ENCODE peak calls at places on chromosomes 16 and 17, in four cellular contexts. M is hepatocyte; H is iPS-NIHi11; B is stimulated activated naive CD8-positive, alpha-beta T cell treated with anti-CD3 and anti-CD28 coated beads, Interleukin-15, Interleukin-2, amounts not matched to agents 100 U/mL and 50 U/mL, for 24 hours. F is an unnamed sample.

GRCh38 chr17:42252528-42253172 is 23.5 kb downstream of the STAT5B start:
- DNase-seq in M (no peak), B (no peak), H (no peak), F (no peak)

GRCh38 chr17:79003661-79004411 is 5.7 kb downstream of the CANT1 start:
- DNase-seq in B (no peak), M (no peak), H (peak; percentile 41), F (no peak)

GRCh38 chr17:40556884-40557414 is 8.3 kb downstream of the CCR7 start:
- DNase-seq in B (no peak), M (no peak), H (no peak), F (no peak)

GRCh38 chr16:85051710-85052082 is 24.1 kb downstream of the KIAA0513 start:
- DNase-seq in H (no peak), B (no peak), M (no peak), F (no peak)

GRCh38 chr17:18234853-18235380 is 9.5 kb downstream of the LLGL1 start:
- DNase-seq in H (no peak), B (no peak), M (no peak), F (no peak)

GRCh38 chr17:38743556-38744171 is 4.5 kb downstream of the PCGF2 start:
- DNase-seq in M (peak; percentile 22), B (no peak), H (peak; percentile 63), F (no peak)

GRCh38 chr16:71230122-71230845 is at the start of gene HYDIN:
- DNase-seq in B (peak; percentile 22), H (peak; percentile 97), M (peak; percentile 92), F (peak; percentile 15)

GRCh38 chr16:70576431-70577255 is 53.0 kb downstream of the SF3B3 start:
- DNase-seq in H (no peak), B (no peak), M (peak; percentile 70), F (peak; percentile 28)

GRCh38 chr17:40326832-40327199 is 17.8 kb downstream of the RARA start:
- DNase-seq in B (no peak), H (no peak), M (no peak), F (no peak)

GRCh38 chr17:68296217-68297140 is 5.2 kb downstream of the ARSG start:
- DNase-seq in H (no peak), B (peak; percentile 43), M (no peak), F (no peak)

GRCh38 chr17:51118330-51119195 is 2.1 kb downstream of the SPAG9 start:
- DNase-seq in M (peak; percentile 58), H (no peak), B (no peak), F (peak; percentile 77)

GRCh38 chr16:29808219-29808900 is 2.0 kb downstream of the MAZ start:
- DNase-seq in H (no peak), B (no peak), M (no peak), F (no peak)

GRCh38 chr17:80092959-80093358 is 8.4 kb upstream of the GAA start:
- DNase-seq in H (no peak), M (no peak), B (no peak), F (no peak)

GRCh38 chr17:82864721-82865240 is 25.0 kb upstream of the ZNF750 start:
- DNase-seq in M (no peak), B (no peak), H (no peak), F (no peak)

GRCh38 chr16:68265078-68265925 is 976 bp downstream of the SLC7A6 start:
- DNase-seq in H (peak; percentile 47), B (peak; percentile 59), M (peak; percentile 73), F (peak; percentile 100)

GRCh38 chr16:73610160-73610559 is 562.2 kb upstream of the ZFHX3 start:
- DNase-seq in M (no peak), B (no peak), H (no peak), F (no peak)

GRCh38 chr17:15411556-15412198 is 55.7 kb downstream of the CDRT4 start:
- DNase-seq in B (no peak), H (no peak), M (no peak), F (no peak)

GRCh38 chr17:66897141-66897540 is 62.2 kb downstream of the CACNG5 start:
- DNase-seq in H (no peak), M (no peak), B (no peak), F (no peak)

GRCh38 chr16:67185866-67186134 is 2.0 kb upstream of the MATCAP1 start:
- DNase-seq in M (no peak), B (no peak), H (no peak), F (no peak)

GRCh38 chr16:53542283-53542682 is 39.3 kb upstream of the AKTIP start:
- DNase-seq in M (no peak), B (no peak), H (peak; percentile 53), F (no peak)

GRCh38 chr17:67276075-67276474 is 31.1 kb upstream of the HELZ start:
- DNase-seq in B (no peak), M (no peak), H (peak; percentile 54), F (peak; percentile 51)

GRCh38 chr16:11759163-11759834 is 16.6 kb upstream of the TXNDC11 start:
- DNase-seq in H (no peak), B (no peak), M (peak; percentile 42), F (no peak)

GRCh38 chr16:46947900-46948547 is 25.4 kb downstream of the DNAJA2 start:
- DNase-seq in H (peak; percentile 46), B (peak; percentile 32), M (peak; percentile 50), F (peak; percentile 71)

GRCh38 chr17:36183001-36183810 is 6.8 kb upstream of the TBC1D3B start:
- DNase-seq in M (peak; percentile 96), H (peak; percentile 96), B (peak; percentile 55), F (peak; percentile 37)